ENCODE peak calls at places on chromosomes 1 and 21, in eight cellular contexts. J is posterior vena cava, Q is HS-27A, F is renal cortical epithelial cell, B is fibroblast of mammary gland, U is K562, P is GM03348, I is kidney epithelial cell. O is an unnamed sample.

GRCh38 chr1:232634086-232634485 is 4.2 kb upstream of the SIPA1L2 start:
- DNase-seq in Q (no peak), I (no peak), F (no peak), J (no peak), B (no peak), U (no peak), P (no peak), O (peak; percentile 73)

GRCh38 chr1:202244841-202245261 is 51.3 kb downstream of the LGR6 start:
- DNase-seq in I (no peak), P (no peak), F (no peak), B (no peak), U (no peak), Q (no peak), J (peak; percentile 58), O (no peak)

GRCh38 chr1:67769633-67770256 is 63.5 kb downstream of the GNG12 start:
- DNase-seq in U (no peak), F (no peak), J (no peak), Q (no peak), I (no peak), B (no peak), P (no peak), O (no peak)

GRCh38 chr21:44486302-44486701 is 31.0 kb downstream of the LRRC3 start:
- DNase-seq in U (no peak), P (no peak), I (no peak), Q (no peak), B (no peak), F (no peak), J (no peak), O (no peak)

GRCh38 chr1:96843601-96844000 is 122.0 kb downstream of the PTBP2 start:
- DNase-seq in J (no peak), F (no peak), B (no peak), P (no peak), I (no peak), Q (no peak), U (no peak), O (no peak)

GRCh38 chr1:9942399-9942938 is 722 bp downstream of the LZIC start:
- DNase-seq in B (peak; percentile 72), I (peak; percentile 14), J (no peak), P (peak; percentile 75), Q (peak; percentile 12), F (peak; percentile 69), U (peak; percentile 42), O (no peak)

GRCh38 chr1:179825201-179825600 is 52.4 kb downstream of the TOR1AIP2 start:
- DNase-seq in B (no peak), P (no peak), I (no peak), Q (no peak), J (no peak), U (no peak), F (no peak), O (no peak)

GRCh38 chr1:53134961-53135734 is 7.3 kb downstream of the SLC1A7 start:
- DNase-seq in P (peak; percentile 31), Q (no peak), J (no peak), U (peak; percentile 56), B (peak; percentile 79), I (no peak), F (peak; percentile 49), O (no peak)

GRCh38 chr1:65762081-65762862 is 30.4 kb upstream of the PDE4B start:
- DNase-seq in B (peak; percentile 7), P (peak; percentile 23), U (no peak), I (no peak), Q (no peak), F (peak; percentile 82), J (no peak), O (no peak)

GRCh38 chr1:215891266-215891665 is 324.2 kb downstream of the KCTD3 start:
- DNase-seq in I (no peak), J (no peak), P (peak; percentile 6), B (no peak), U (no peak), Q (no peak), F (no peak), O (no peak)

GRCh38 chr1:229434641-229435051 is 752 bp upstream of the ACTA1 start:
- DNase-seq in U (peak; percentile 39), P (no peak), F (no peak), Q (no peak), B (no peak), J (no peak), I (no peak), O (peak; percentile 67)

GRCh38 chr1:202798792-202799331 is 9.4 kb downstream of the KDM5B start:
- DNase-seq in Q (no peak), F (no peak), I (no peak), B (no peak), J (no peak), P (no peak), U (no peak), O (no peak)

GRCh38 chr1:220788146-220788545 is 1.4 kb downstream of the MTARC1 start:
- DNase-seq in U (no peak), Q (no peak), J (no peak), I (no peak), B (peak; percentile 37), P (no peak), F (peak; percentile 13), O (no peak)

GRCh38 chr21:22791986-22792560 is 1793.9 kb downstream of the NCAM2 start:
- DNase-seq in B (peak; percentile 28), I (peak; percentile 1), F (peak; percentile 6), Q (peak; percentile 15), J (no peak), P (peak; percentile 54), U (peak; percentile 47), O (no peak)

GRCh38 chr1:158118713-158119402 is 61.8 kb upstream of the CD1D start:
- DNase-seq in F (no peak), B (peak; percentile 37), P (no peak), U (no peak), Q (no peak), J (no peak), I (no peak), O (no peak)

GRCh38 chr1:224497714-224498573 is 63.3 kb upstream of the WDR26 start:
- DNase-seq in P (peak; percentile 86), J (no peak), I (peak; percentile 72), U (no peak), B (peak; percentile 89), F (peak; percentile 92), Q (peak; percentile 59), O (no peak)

GRCh38 chr1:32361674-32362473 is 411 bp downstream of the FAM229A start:
- DNase-seq in I (no peak), P (peak; percentile 72), Q (no peak), U (peak; percentile 38), F (no peak), J (peak; percentile 85), B (peak; percentile 34), O (peak; percentile 87)

GRCh38 chr1:217191441-217191840 is 439.4 kb downstream of the GPATCH2 start:
- DNase-seq in B (peak; percentile 26), F (peak; percentile 40), Q (no peak), P (no peak), U (no peak), I (no peak), J (no peak), O (no peak)

GRCh38 chr1:167198518-167199133 is 22.1 kb upstream of the POU2F1 start:
- DNase-seq in Q (no peak), B (no peak), J (no peak), P (no peak), U (no peak), I (no peak), F (no peak), O (no peak)

GRCh38 chr1:111988743-111989453 is 570 bp downstream of the KCND3 start:
- DNase-seq in B (no peak), F (no peak), J (peak; percentile 80), Q (no peak), P (peak; percentile 14), U (no peak), I (no peak), O (no peak)

GRCh38 chr1:33361553-33362262 is 40.8 kb upstream of the A3GALT2 start:
- DNase-seq in Q (no peak), J (no peak), F (no peak), P (no peak), U (no peak), I (no peak), B (no peak), O (no peak)